ENCODE peak calls at places on chromosomes 1 and 21, in seven cellular contexts. Q, A, I, G, V, P and W are unnamed samples.

GRCh38 chr1:66069976-66070375 is 277.3 kb downstream of the PDE4B start:
- DNase-seq in Q (no peak), A (no peak), I (no peak), G (no peak), V (no peak), P (no peak), W (no peak)

GRCh38 chr1:47678464-47678980 is 240.7 kb downstream of the FOXD2 start:
- DNase-seq in Q (no peak), A (no peak), I (no peak), G (no peak), V (no peak), P (no peak), W (no peak)

GRCh38 chr1:53395671-53396215 is 63.5 kb upstream of the DMRTB1 start:
- DNase-seq in Q (no peak), A (no peak), I (no peak), G (peak; percentile 66), V (no peak), P (no peak), W (no peak)

GRCh38 chr1:24112381-24113169 is 640 bp upstream of the MYOM3 start:
- DNase-seq in Q (peak; percentile 75), A (no peak), I (peak; percentile 88), G (peak; percentile 89), V (peak; percentile 83), P (peak; percentile 65), W (peak; percentile 74)

GRCh38 chr1:201764166-201764565 is 64.8 kb upstream of the IPO9 start:
- DNase-seq in Q (no peak), A (no peak), I (no peak), G (no peak), V (no peak), P (no peak), W (no peak)

GRCh38 chr1:7956218-7957032 is 5.1 kb upstream of the PARK7 start:
- DNase-seq in Q (no peak), A (no peak), I (no peak), G (no peak), V (no peak), P (no peak), W (no peak)

GRCh38 chr1:179127163-179127895 is 45.5 kb downstream of the TOR3A start:
- DNase-seq in Q (no peak), A (no peak), I (no peak), G (no peak), V (no peak), P (no peak), W (no peak)

GRCh38 chr1:232227171-232227740 is 402.7 kb downstream of the SIPA1L2 start:
- DNase-seq in Q (peak; percentile 10), A (no peak), I (no peak), G (no peak), V (no peak), P (no peak), W (no peak)

GRCh38 chr1:117642963-117643362 is 37.1 kb downstream of the TENT5C start:
- DNase-seq in Q (no peak), A (no peak), I (no peak), G (no peak), V (no peak), P (no peak), W (no peak)

GRCh38 chr1:95006681-95007080 is 66.1 kb downstream of the ALG14 start:
- DNase-seq in Q (no peak), A (no peak), I (no peak), G (no peak), V (no peak), P (no peak), W (no peak)

GRCh38 chr1:182181167-182181572 is 119.7 kb upstream of the ZNF648 start:
- DNase-seq in Q (no peak), A (no peak), I (no peak), G (no peak), V (no peak), P (no peak), W (no peak)

GRCh38 chr1:186535388-186536133 is 74.6 kb upstream of the PDC start:
- DNase-seq in Q (no peak), A (no peak), I (no peak), G (no peak), V (no peak), P (no peak), W (no peak)

GRCh38 chr1:207219979-207220889 is 101.2 kb upstream of the CD55 start:
- DNase-seq in Q (no peak), A (no peak), I (no peak), G (no peak), V (peak; percentile 51), P (no peak), W (no peak)

GRCh38 chr1:150995896-150996295 is 10.8 kb downstream of the MINDY1 start:
- DNase-seq in Q (no peak), A (no peak), I (peak; percentile 59), G (peak; percentile 66), V (no peak), P (no peak), W (peak; percentile 28)

GRCh38 chr1:183870351-183871077 is 65.6 kb downstream of the RGL1 start:
- DNase-seq in Q (peak; percentile 56), A (peak; percentile 70), I (peak; percentile 66), G (peak; percentile 88), V (no peak), P (no peak), W (peak; percentile 61)

GRCh38 chr21:31553926-31554325 is 105.6 kb upstream of the SOD1 start:
- DNase-seq in Q (no peak), A (peak; percentile 11), I (no peak), G (peak; percentile 19), V (no peak), P (no peak), W (no peak)

GRCh38 chr1:181349512-181349911 is 133.8 kb upstream of the CACNA1E start:
- DNase-seq in Q (no peak), A (no peak), I (no peak), G (no peak), V (no peak), P (peak; percentile 41), W (no peak)

GRCh38 chr1:19885821-19886220 is 3.6 kb downstream of the OTUD3 start:
- DNase-seq in Q (no peak), A (no peak), I (no peak), G (no peak), V (no peak), P (no peak), W (no peak)

GRCh38 chr1:24969616-24970398 is 39.7 kb upstream of the RUNX3 start:
- DNase-seq in Q (no peak), A (peak; percentile 56), I (no peak), G (peak; percentile 58), V (no peak), P (peak; percentile 64), W (no peak)

GRCh38 chr21:41958886-41959563 is 5.2 kb upstream of the C2CD2 start:
- DNase-seq in Q (no peak), A (no peak), I (peak; percentile 30), G (peak; percentile 94), V (no peak), P (no peak), W (no peak)

GRCh38 chr1:29532285-29532684 is 296.0 kb downstream of the PTPRU start:
- DNase-seq in Q (no peak), A (no peak), I (peak; percentile 13), G (no peak), V (no peak), P (peak; percentile 13), W (no peak)

GRCh38 chr21:27149034-27149433 is 182.1 kb upstream of the ADAMTS5 start:
- DNase-seq in Q (no peak), A (no peak), I (no peak), G (no peak), V (no peak), P (no peak), W (no peak)

GRCh38 chr1:153322568-153322967 is 9.8 kb upstream of the PGLYRP3 start:
- DNase-seq in Q (no peak), A (no peak), I (no peak), G (no peak), V (no peak), P (no peak), W (no peak)

GRCh38 chr1:153324912-153325311 is 12.2 kb upstream of the PGLYRP3 start:
- DNase-seq in Q (no peak), A (no peak), I (no peak), G (no peak), V (no peak), P (no peak), W (no peak)
- H3K9me3 ChIP-seq in Q (peaks cover 29% of the 10 kb centered on the region), A (no peaks in the 10 kb centered on the region), I (no peaks in the 10 kb centered on the region), G (peaks cover 10% of the 10 kb centered on the region), V (peaks cover 7% of the 10 kb centered on the region), P (no peaks in the 10 kb centered on the region), W (peaks cover 75% of the 10 kb centered on the region)

DNA sequence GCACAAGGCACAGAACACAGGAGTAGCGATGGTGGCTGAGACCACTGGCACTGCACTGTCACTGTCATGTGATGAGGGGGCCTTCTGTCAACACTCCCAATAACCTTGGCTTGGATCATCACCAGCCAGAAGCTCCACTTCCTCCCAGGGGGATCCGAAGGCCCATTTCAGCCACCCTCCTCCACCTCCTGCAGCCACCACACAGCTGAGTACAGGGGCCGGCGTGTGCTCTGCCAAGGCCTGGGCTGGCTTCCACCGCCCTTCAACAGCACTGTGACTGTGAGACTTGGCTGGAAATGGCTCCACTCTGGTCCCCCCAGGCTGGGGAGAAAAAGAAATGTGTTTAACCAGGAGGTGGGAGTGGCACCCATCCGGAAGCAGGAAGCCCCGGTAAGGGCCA is 9.9 kb upstream of the NADK start:
- DNase-seq in Q (no peak), A (peak; percentile 48), I (no peak), G (no peak), V (peak; percentile 17), P (no peak), W (no peak)
- H3K27ac ChIP-seq in Q (no peak overlapping the region), A (no peak overlapping the region), I (no peak overlapping the region), G (no peak overlapping the region), V (no peak overlapping the region), P (no peak overlapping the region), W (peak overlapping the region; percentile 45)

DNA sequence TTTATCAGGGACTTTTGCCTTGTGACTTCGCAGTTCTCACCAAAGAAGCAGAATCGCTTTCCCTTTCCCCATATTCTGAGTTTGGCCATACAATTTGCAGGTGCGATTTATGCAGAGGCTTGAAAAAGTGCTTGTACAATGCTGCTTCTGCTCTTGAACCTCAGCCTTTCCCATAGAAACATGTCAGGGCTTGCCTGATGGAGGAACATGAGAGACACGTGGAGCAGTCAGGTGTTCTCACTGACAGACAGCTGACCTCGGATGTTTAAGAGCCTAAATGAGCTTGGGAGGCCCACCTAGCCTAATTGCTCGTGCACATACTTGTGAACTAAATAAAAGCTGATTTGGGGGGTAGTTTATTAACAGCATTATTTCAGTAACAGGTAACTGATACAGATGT is 290.0 kb downstream of the S1PR1 start:
- DNase-seq in Q (no peak), A (no peak), I (no peak), G (no peak), V (no peak), P (no peak), W (no peak)
- H3K9me3 ChIP-seq in Q (no peaks in the 10 kb centered on the region), A (no peaks in the 10 kb centered on the region), I (no peaks in the 10 kb centered on the region), G (no peaks in the 10 kb centered on the region), V (no peaks in the 10 kb centered on the region), P (no peaks in the 10 kb centered on the region), W (no peaks in the 10 kb centered on the region)

DNA sequence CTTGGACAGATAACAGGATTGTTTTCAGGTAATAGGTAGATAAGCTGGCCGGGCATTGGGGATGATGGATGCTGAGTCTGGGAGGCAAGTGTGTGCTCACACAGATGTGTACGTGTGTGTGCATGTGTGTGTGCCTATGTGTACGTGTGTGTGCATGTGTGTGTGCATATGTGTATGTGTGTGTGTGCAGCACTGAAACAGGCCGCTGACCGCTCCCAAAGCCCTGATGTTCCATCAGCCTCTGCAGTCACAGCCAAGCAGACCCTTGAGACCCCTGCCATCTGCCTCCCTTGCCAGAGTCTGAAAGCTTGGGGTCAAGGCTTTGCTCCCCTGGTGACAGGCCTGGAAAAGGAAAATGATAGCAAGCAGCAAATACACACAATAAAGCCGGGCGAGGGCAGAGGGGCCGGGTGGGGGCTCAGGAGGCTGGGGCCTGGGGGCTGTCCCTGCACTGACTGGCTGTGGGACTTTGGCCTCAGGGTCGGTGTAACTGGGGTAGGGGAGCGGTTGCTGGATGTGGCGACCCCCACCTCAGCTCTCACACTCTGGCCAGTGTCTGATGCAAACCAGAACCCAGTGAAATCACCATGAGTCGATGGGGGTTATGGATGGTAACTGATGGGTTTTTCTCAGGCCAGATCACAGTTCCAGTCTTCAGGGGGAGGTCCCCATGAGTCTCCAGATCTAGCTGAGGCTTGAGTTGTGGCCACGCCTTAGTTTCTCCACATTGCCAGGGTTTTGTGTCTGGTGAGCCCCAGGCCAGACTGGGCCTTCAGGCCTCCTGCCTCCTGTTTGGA is 9.2 kb upstream of the TNFRSF8 start:
- DNase-seq in Q (no peak), A (no peak), I (no peak), G (no peak), V (no peak), P (no peak), W (no peak)
- H3K27ac ChIP-seq in Q (no peak overlapping the region), A (no peak overlapping the region), I (no peak overlapping the region), G (no peak overlapping the region), V (no peak overlapping the region), P (no peak overlapping the region), W (no peak overlapping the region)